ENCODE peak calls at places on chromosomes 1 and 21, in ten cellular contexts. A is lower leg skin; L is ELF-1; B is stimulated activated CD4-positive, alpha-beta T cell treated with anti-CD3 and anti-CD28 coated beads, Interleukin-1b, Interleukin-23, amount 100 ng/mL, for 24 hours; I is astrocyte of the spinal cord; R is T-helper 2 cell; H is left cardiac atrium; M is NCI-H1105 treated with DMSO at 0.1 percent for 48 hours; O is CD8-positive, alpha-beta memory T cell; W is aorta. V is an unnamed sample.

GRCh38 chr1:155974208-155975165 is 3.9 kb downstream of the ARHGEF2 start:
- DNase-seq in I (no peak), B (no peak), L (no peak), A (no peak), O (no peak), W (no peak), H (no peak), M (peak; percentile 71), R (no peak), V (peak; percentile 57)

GRCh38 chr1:98323396-98323795 is 338.1 kb upstream of the SNX7 start:
- DNase-seq in M (no peak), B (no peak), H (no peak), L (no peak), A (no peak), R (no peak), I (no peak), W (no peak), O (no peak), V (no peak)

GRCh38 chr1:87826639-87827345 is 498.1 kb downstream of the LMO4 start:
- DNase-seq in I (peak; percentile 57), A (peak; percentile 84), H (peak; percentile 52), M (no peak), O (no peak), B (no peak), W (no peak), R (no peak), L (no peak), V (no peak)

GRCh38 chr1:212699839-212700596 is at the start of gene BATF3:
- DNase-seq in I (no peak), O (peak; percentile 47), H (peak; percentile 73), R (peak; percentile 54), W (peak; percentile 91), A (peak; percentile 90), B (peak; percentile 63), L (no peak), M (no peak), V (no peak)

GRCh38 chr21:46028547-46029200 is 47.1 kb downstream of the COL6A1 start:
- DNase-seq in A (no peak), H (no peak), B (no peak), W (no peak), L (no peak), O (no peak), I (no peak), R (no peak), M (no peak), V (no peak)

GRCh38 chr21:44304846-44305245 is 5.0 kb downstream of the PFKL start:
- DNase-seq in W (peak; percentile 82), I (peak; percentile 31), R (peak; percentile 18), A (no peak), H (no peak), L (peak; percentile 69), M (peak; percentile 19), O (peak; percentile 41), B (no peak), V (peak; percentile 54)

GRCh38 chr1:181134543-181135461 is 46.3 kb downstream of the IER5 start:
- DNase-seq in O (no peak), M (peak; percentile 25), A (peak; percentile 90), H (no peak), W (peak; percentile 81), R (no peak), B (no peak), L (peak; percentile 34), I (peak; percentile 80), V (no peak)

GRCh38 chr1:85230305-85230977 is 29.0 kb downstream of the C1orf52 start:
- DNase-seq in I (no peak), B (no peak), L (peak; percentile 67), R (no peak), H (no peak), W (no peak), M (no peak), O (peak; percentile 21), A (no peak), V (no peak)

GRCh38 chr1:67700692-67701410 is 15.8 kb downstream of the GADD45A start:
- DNase-seq in A (no peak), B (peak; percentile 16), I (peak; percentile 77), O (no peak), R (no peak), L (peak; percentile 99), M (no peak), W (no peak), H (peak; percentile 41), V (no peak)

GRCh38 chr1:150513275-150513885 is 2.2 kb upstream of the FALEC start:
- DNase-seq in H (no peak), W (peak; percentile 42), R (no peak), O (no peak), I (no peak), B (no peak), L (no peak), A (no peak), M (no peak), V (no peak)

GRCh38 chr1:35448344-35448801 is 108.8 kb downstream of the KIAA0319L start:
- DNase-seq in I (peak; percentile 91), H (no peak), R (no peak), A (no peak), B (no peak), O (no peak), W (no peak), L (no peak), M (no peak), V (peak; percentile 35)

GRCh38 chr1:215018555-215018954 is 64.0 kb upstream of the KCNK2 start:
- DNase-seq in I (peak; percentile 68), R (no peak), H (no peak), A (no peak), L (no peak), B (no peak), M (no peak), W (no peak), O (no peak), V (no peak)

GRCh38 chr1:212749924-212750535 is 41.5 kb downstream of the NSL1 start:
- DNase-seq in O (peak; percentile 24), R (no peak), H (no peak), I (peak; percentile 70), L (peak; percentile 43), A (no peak), B (no peak), M (peak; percentile 69), W (no peak), V (no peak)

GRCh38 chr1:111141803-111142202 is 1.8 kb downstream of the CEPT1 start:
- DNase-seq in W (no peak), B (no peak), O (no peak), A (no peak), I (no peak), H (no peak), R (no peak), L (no peak), M (no peak), V (no peak)

GRCh38 chr21:22892041-22892440 is 1893.8 kb downstream of the NCAM2 start:
- DNase-seq in B (no peak), R (no peak), M (no peak), O (no peak), W (no peak), H (no peak), L (no peak), A (no peak), I (no peak), V (no peak)

GRCh38 chr1:91913018-91913417 is 27.1 kb upstream of the TGFBR3 start:
- DNase-seq in L (no peak), A (no peak), O (no peak), I (no peak), H (no peak), R (no peak), W (no peak), B (no peak), M (no peak), V (no peak)

GRCh38 chr1:170910273-170910672 is 25.1 kb upstream of the MROH9 start:
- DNase-seq in O (no peak), M (no peak), R (no peak), L (no peak), I (peak; percentile 31), W (no peak), A (no peak), H (no peak), B (no peak), V (no peak)

GRCh38 chr1:163531345-163531744 is 209.6 kb downstream of the NUF2 start:
- DNase-seq in L (no peak), M (no peak), R (no peak), B (no peak), A (no peak), I (no peak), W (no peak), H (no peak), O (no peak), V (no peak)

GRCh38 chr21:36454079-36454478 is 25.8 kb downstream of the CLDN14 start:
- DNase-seq in L (peak; percentile 38), A (no peak), M (no peak), W (no peak), B (no peak), H (no peak), I (peak; percentile 21), O (no peak), R (no peak), V (no peak)

GRCh38 chr1:85361106-85361505 is 84.7 kb upstream of the BCL10 start:
- DNase-seq in L (no peak), A (no peak), W (no peak), R (no peak), O (no peak), H (no peak), M (no peak), I (peak; percentile 97), B (no peak), V (no peak)

GRCh38 chr1:56535949-56536348 is 43.4 kb downstream of the PLPP3 start:
- DNase-seq in H (no peak), I (no peak), R (no peak), W (no peak), A (no peak), B (no peak), O (no peak), L (no peak), M (peak; percentile 76), V (no peak)

GRCh38 chr1:119721933-119722332 is 10.2 kb downstream of the PHGDH start:
- DNase-seq in A (no peak), M (no peak), R (no peak), H (no peak), I (no peak), B (no peak), L (no peak), O (no peak), W (no peak), V (no peak)

GRCh38 chr1:111378806-111379205 is 48.7 kb downstream of the OVGP1 start:
- DNase-seq in H (no peak), W (no peak), R (no peak), L (no peak), M (no peak), A (no peak), B (no peak), O (no peak), I (no peak), V (no peak)

GRCh38 chr21:34022557-34023335 is 50.6 kb upstream of the MRPS6 start:
- DNase-seq in H (no peak), R (peak; percentile 22), A (no peak), M (no peak), W (no peak), L (peak; percentile 14), I (no peak), B (peak; percentile 35), O (peak; percentile 2), V (no peak)

GRCh38 chr1:48777219-48777895 is 666 bp upstream of the BEND5 start:
- DNase-seq in A (no peak), O (no peak), R (no peak), H (no peak), B (no peak), M (peak; percentile 9), W (no peak), I (no peak), L (peak; percentile 39), V (no peak)

GRCh38 chr21:39647476-39647875 is 34.7 kb downstream of the B3GALT5 start:
- DNase-seq in R (no peak), A (no peak), I (peak; percentile 78), H (no peak), L (peak; percentile 53), O (no peak), W (no peak), B (no peak), M (no peak), V (no peak)

GRCh38 chr1:114009393-114009792 is 30.1 kb downstream of the OLFML3 start:
- DNase-seq in R (no peak), A (no peak), H (no peak), O (no peak), W (no peak), B (no peak), I (no peak), L (no peak), M (no peak), V (no peak)

GRCh38 chr1:78038491-78038939 is 7.3 kb upstream of the GIPC2 start:
- DNase-seq in H (no peak), A (no peak), W (no peak), B (no peak), R (no peak), M (no peak), L (no peak), O (no peak), I (peak; percentile 67), V (no peak)

V was measured in nucleus accumbens.